ENCODE peak calls at places on chromosomes 7 and 10, in seven cellular contexts. G, X, O, T, W, D and Z are unnamed samples. For H3K27me3, the result is how much of the 10 kb centered on the place peaks cover.

GRCh38 chr7:137606061-137606674 is 240.6 kb downstream of the DGKI start:
- DNase-seq in W (no peak), D (peak), O (no peak), G (no peak), T (no peak), X (peak), Z (no peak)

GRCh38 chr10:35613597-35614226 is 8.6 kb downstream of the GJD4 start:
- DNase-seq in T (no peak), W (no peak), O (no peak), X (peak), G (no peak), D (peak), Z (no peak)

GRCh38 chr7:67100956-67101361 is 104.3 kb downstream of the TYW1 start:
- DNase-seq in G (no peak), O (no peak), W (no peak), T (no peak), D (no peak), X (no peak), Z (no peak)

GRCh38 chr10:26488344-26488743 is 50.2 kb downstream of the APBB1IP start:
- DNase-seq in W (no peak), X (no peak), O (no peak), D (no peak), T (no peak), G (no peak), Z (no peak)

GRCh38 chr7:33882040-33882800 is 23.1 kb upstream of the BMPER start:
- DNase-seq in X (no peak), W (peak), G (no peak), O (no peak), D (no peak), T (no peak), Z (peak)

GRCh38 chr10:96415896-96416554 is 57.2 kb upstream of the OPALIN start:
- DNase-seq in D (no peak), O (no peak), G (no peak), T (no peak), W (no peak), X (no peak), Z (no peak)

GRCh38 chr10:16853201-16853600 is 36.0 kb upstream of the RSU1 start:
- DNase-seq in O (no peak), T (no peak), D (peak), X (peak), G (no peak), W (no peak), Z (no peak)

GRCh38 chr7:105055621-105056020 is 41.6 kb downstream of the KMT2E start:
- DNase-seq in D (no peak), T (no peak), W (no peak), X (no peak), G (no peak), O (no peak), Z (no peak)

GRCh38 chr10:104317195-104318095 is 20.8 kb downstream of the ITPRIP start:
- DNase-seq in O (no peak), T (peak), X (no peak), D (peak), G (no peak), W (no peak), Z (no peak)

GRCh38 chr7:114889646-114890285 is 32.1 kb upstream of the MDFIC start:
- DNase-seq in G (no peak), O (no peak), D (peak), T (no peak), X (peak), W (no peak), Z (no peak)

GRCh38 chr10:13270877-13271551 is 28.9 kb downstream of the PHYH start:
- DNase-seq in W (no peak), T (no peak), D (peak), G (no peak), O (no peak), X (no peak), Z (no peak)

GRCh38 chr10:126256864-126257263 is 131.4 kb downstream of the ADAM12 start:
- DNase-seq in X (no peak), O (no peak), G (no peak), T (no peak), W (no peak), D (no peak), Z (no peak)

GRCh38 chr7:94324380-94325120 is 70.1 kb upstream of the COL1A2 start:
- DNase-seq in T (no peak), G (no peak), O (no peak), D (peak), X (no peak), W (no peak), Z (no peak)

GRCh38 chr10:60099998-60100747 is 193.8 kb upstream of the CCDC6 start:
- DNase-seq in D (peak), X (peak), W (no peak), O (no peak), T (no peak), G (no peak), Z (no peak)

GRCh38 chr7:138565451-138566114 is 105.5 kb downstream of the TRIM24 start:
- DNase-seq in T (no peak), X (peak), W (no peak), G (no peak), O (no peak), D (peak), Z (no peak)

GRCh38 chr7:102978280-102978679 is 65.5 kb downstream of the LRRC17 start:
- DNase-seq in T (no peak), W (no peak), G (no peak), O (peak), X (no peak), D (peak), Z (no peak)

GRCh38 chr10:1344846-1345245 is 288.7 kb downstream of the WDR37 start:
- DNase-seq in T (no peak), D (no peak), O (no peak), W (no peak), X (no peak), G (no peak), Z (no peak)

DNA sequence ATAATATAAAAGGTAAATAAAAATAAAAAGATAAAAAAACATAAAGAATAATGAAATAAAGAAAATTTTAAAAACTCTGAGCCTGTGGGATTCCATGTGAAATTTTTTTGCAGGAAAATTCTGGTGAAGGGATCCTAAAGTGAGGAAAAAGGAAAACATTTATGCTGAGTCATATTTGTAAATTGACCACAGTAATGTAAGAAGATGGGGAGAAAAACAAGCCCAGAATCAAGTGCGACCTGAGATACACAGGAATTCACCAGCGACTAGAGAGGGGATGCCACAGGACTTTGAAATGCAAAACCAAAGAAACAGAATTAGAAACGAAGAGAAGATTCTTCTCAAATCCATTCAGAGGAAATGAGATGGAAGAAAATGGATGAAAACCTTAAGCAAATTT is 133.8 kb upstream of the PFKP start:
- DNase-seq in W (no peak), O (no peak), G (no peak), X (no peak), D (no peak), T (no peak), Z (no peak)
- H3K27me3 ChIP-seq in W (under half), O (under half), G (under half), X (under half), D (under half), T (under half), Z (under half)

DNA sequence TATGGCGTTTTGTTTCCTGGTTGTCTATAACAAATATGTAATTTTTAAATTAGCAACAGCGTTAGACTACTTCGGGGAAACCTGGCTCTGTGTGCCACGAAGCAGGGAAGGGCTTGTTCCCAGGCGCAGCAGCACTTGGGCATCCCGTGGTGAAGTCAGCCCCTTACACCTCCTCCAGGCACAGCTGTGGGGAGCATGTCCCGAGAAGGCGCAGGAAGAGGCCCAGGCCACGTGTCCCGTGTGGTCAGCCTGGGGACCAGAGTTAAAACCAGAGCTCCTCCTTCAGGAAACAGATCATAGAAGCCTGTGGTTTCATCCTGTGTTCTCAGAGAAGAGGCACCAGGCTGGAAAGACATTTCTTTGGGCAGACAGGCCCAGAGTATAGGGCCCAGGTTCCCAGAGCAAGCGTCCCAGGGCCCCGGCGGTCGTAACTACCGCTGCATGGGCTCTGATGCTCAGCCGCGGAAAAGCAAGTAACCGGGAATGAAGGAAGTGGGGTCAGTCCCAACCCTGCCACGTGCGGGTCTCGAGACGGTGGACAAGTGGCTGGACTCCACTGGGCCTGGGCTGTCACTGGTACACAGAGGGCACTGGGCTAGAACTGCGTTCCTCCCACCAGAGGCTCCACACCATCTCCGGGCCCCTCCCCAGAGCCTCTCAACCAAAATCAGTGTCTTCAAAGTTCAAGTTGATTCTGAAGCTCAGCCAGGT is 7.1 kb downstream of the NUDT1 start:
- DNase-seq in D (peak), T (peak), X (no peak), G (peak), W (peak), O (no peak), Z (peak)
- H3K27me3 ChIP-seq in D (under half), T (under half), X (under half), G (under half), W (under half), O (under half), Z (under half)

GRCh38 chr10:86393858-86394472 is 27.4 kb upstream of the GRID1 start:
- DNase-seq in G (no peak), O (no peak), X (no peak), W (no peak), D (no peak), T (no peak), Z (no peak)

GRCh38 chr10:86393401-86393800 is 26.8 kb upstream of the GRID1 start:
- DNase-seq in D (no peak), G (no peak), W (no peak), T (no peak), O (no peak), X (no peak), Z (peak)

GRCh38 chr10:86399879-86400704 is 33.5 kb upstream of the GRID1 start:
- DNase-seq in X (peak), G (peak), O (peak), D (peak), W (peak), T (peak), Z (peak)

GRCh38 chr10:86399514-86399878 is 32.9 kb upstream of the GRID1 start:
- DNase-seq in T (no peak), W (no peak), G (no peak), O (no peak), D (no peak), X (no peak), Z (no peak)

GRCh38 chr10:86397120-86397519 is 30.5 kb upstream of the GRID1 start:
- DNase-seq in W (no peak), D (no peak), X (no peak), T (no peak), O (no peak), G (no peak), Z (no peak)
- H3K27me3 ChIP-seq in W (under half), D (under half), X (under half), T (under half), O (under half), G (under half), Z (under half)

DNA sequence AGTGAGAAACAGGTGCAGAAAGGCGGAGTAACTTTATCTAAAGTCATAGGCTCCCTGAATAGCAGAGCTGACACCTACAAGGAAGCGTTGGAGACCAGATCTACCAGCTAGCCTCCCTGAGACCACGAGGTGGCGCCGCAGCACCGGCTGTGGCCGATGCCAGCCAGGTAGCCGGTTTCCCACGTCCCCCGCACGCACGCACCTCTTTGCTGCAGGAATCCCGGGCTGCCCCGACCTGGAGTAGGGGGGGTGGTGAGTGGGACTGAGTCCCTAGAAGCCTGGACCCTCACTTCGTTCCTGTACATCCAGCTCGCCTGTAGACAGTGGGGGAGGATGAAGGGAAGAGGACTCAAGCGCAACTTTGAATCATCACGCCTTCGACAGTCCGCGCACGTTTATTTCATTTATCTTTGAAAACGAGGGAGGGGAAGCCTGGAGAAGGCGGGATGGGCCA is 3.7 kb downstream of the ELOVL3 start:
- DNase-seq in O (peak), T (peak), X (peak), G (peak), W (peak), D (peak), Z (peak)
- H3K27me3 ChIP-seq in O (under half), T (under half), X (under half), G (under half), W (under half), D (under half), Z (under half)